ENCODE peak calls at places on chromosomes 2 and 18, in four cellular contexts. J is DMS153; B is H1; K is stimulated activated naive B cell treated with anti-CD40 and anti-IgM and Interleukin-4, amounts not matched to agents 10 μg/mL and 1 μg/mL and 100 μg/mL, for 72 hours. G is an unnamed sample.

GRCh38 chr18:57475408-57475807 is 40.2 kb downstream of the ONECUT2 start:
- DNase-seq in J (no peak), B (no peak), K (no peak), G (no peak)

GRCh38 chr18:6719098-6719913 is 10.2 kb upstream of the ARHGAP28 start:
- DNase-seq in B (no peak), K (no peak), J (no peak), G (peak; percentile 74)

GRCh38 chr2:206443735-206444527 is 599 bp downstream of the ADAM23 start:
- DNase-seq in J (no peak), K (peak; percentile 5), B (peak; percentile 66), G (no peak)

GRCh38 chr2:118473241-118473640 is 374.2 kb downstream of the EN1 start:
- DNase-seq in K (no peak), J (no peak), B (no peak), G (no peak)

GRCh38 chr2:37323770-37324535 is 680 bp downstream of the PRKD3 start:
- DNase-seq in J (peak; percentile 20), K (peak; percentile 15), B (peak; percentile 67), G (no peak)

GRCh38 chr2:159516241-159516758 is 100.0 kb downstream of the BAZ2B start:
- DNase-seq in B (no peak), K (peak; percentile 5), J (peak; percentile 96), G (peak; percentile 82)

GRCh38 chr2:3178206-3179031 is 199.2 kb downstream of the EIPR1 start:
- DNase-seq in K (no peak), J (no peak), B (no peak), G (no peak)

GRCh38 chr18:22521026-22521707 is 103.5 kb upstream of the CTAGE1 start:
- DNase-seq in J (no peak), B (no peak), K (no peak), G (no peak)

GRCh38 chr18:58502628-58503027 is 126.3 kb downstream of the ALPK2 start:
- DNase-seq in K (no peak), B (no peak), J (no peak), G (no peak)

GRCh38 chr18:68699043-68699442 is 15.9 kb downstream of the TMX3 start:
- DNase-seq in K (no peak), J (no peak), B (no peak), G (no peak)

GRCh38 chr2:2660789-2661355 is 329.8 kb upstream of the MYT1L start:
- DNase-seq in K (no peak), B (no peak), J (peak; percentile 62), G (peak; percentile 30)

GRCh38 chr2:11629851-11630250 is 40.1 kb downstream of the NTSR2 start:
- DNase-seq in J (no peak), K (no peak), B (no peak), G (no peak)

GRCh38 chr2:234488913-234489451 is 7.9 kb downstream of the ARL4C start:
- DNase-seq in K (peak; percentile 51), J (no peak), B (no peak), G (no peak)

GRCh38 chr2:100352511-100352910 is 30.2 kb upstream of the LONRF2 start:
- DNase-seq in J (no peak), K (no peak), B (no peak), G (no peak)

GRCh38 chr2:216775043-216775453 is 79.7 kb upstream of the IGFBP5 start:
- DNase-seq in J (peak; percentile 42), K (no peak), B (no peak), G (no peak)

GRCh38 chr2:111117666-111118454 is 2.9 kb upstream of the BCL2L11 start:
- DNase-seq in B (peak; percentile 59), K (no peak), J (peak; percentile 53), G (no peak)

GRCh38 chr2:227508001-227508400 is 36.0 kb downstream of the AGFG1 start:
- DNase-seq in J (no peak), B (no peak), K (no peak), G (no peak)

GRCh38 chr18:77096936-77097886 is 35.4 kb downstream of the MBP start:
- DNase-seq in J (no peak), B (peak; percentile 68), K (no peak), G (no peak)

GRCh38 chr2:199646439-199646838 is 188.7 kb upstream of the SATB2 start:
- DNase-seq in B (no peak), J (no peak), K (peak; percentile 70), G (no peak)

GRCh38 chr2:103859238-103859637 is 994.7 kb upstream of the POU3F3 start:
- DNase-seq in B (no peak), J (no peak), K (no peak), G (no peak)

G was measured in LNCaP clone FGC.